ENCODE peak calls at places on chromosomes 7 and 10, in ten cellular contexts. G, Q, R, E, B, H, S, X, M and N are unnamed samples.
A peak's percentile ranks its signal among the peaks of the same experiment; 100 is the strongest.

GRCh38 chr7:16063241-16063640 is 358.1 kb downstream of the CRPPA start:
- DNase-seq in Q (no peak), E (no peak), B (no peak), M (no peak), S (no peak), G (no peak), R (no peak), X (no peak), H (no peak), N (no peak)

GRCh38 chr10:94292448-94293118 is 70.2 kb downstream of the NOC3L start:
- DNase-seq in B (no peak), R (no peak), M (peak; percentile 47), S (peak; percentile 49), Q (no peak), H (no peak), X (no peak), G (no peak), E (peak; percentile 86), N (peak; percentile 44)

GRCh38 chr7:140989068-140989467 is 25.7 kb downstream of the MRPS33 start:
- DNase-seq in G (no peak), R (no peak), X (no peak), S (no peak), Q (no peak), E (no peak), B (no peak), M (no peak), H (no peak), N (no peak)

GRCh38 chr7:37916017-37916672 is 472 bp downstream of the SFRP4 start:
- DNase-seq in R (no peak), X (peak; percentile 4), H (no peak), M (peak; percentile 53), B (peak; percentile 75), Q (no peak), G (no peak), S (no peak), E (no peak), N (no peak)

GRCh38 chr7:28166982-28167715 is 13.4 kb downstream of the JAZF1 start:
- DNase-seq in Q (no peak), H (no peak), G (no peak), M (no peak), B (no peak), X (no peak), E (peak; percentile 64), R (no peak), S (no peak), N (peak; percentile 84)

GRCh38 chr7:79452032-79452494 is 1.4 kb downstream of the MAGI2 start:
- DNase-seq in X (no peak), G (peak; percentile 90), H (peak; percentile 97), Q (peak; percentile 51), M (peak; percentile 66), S (no peak), E (peak; percentile 74), R (peak; percentile 53), B (peak; percentile 94), N (peak; percentile 92)

GRCh38 chr10:6204063-6204340 is 1.3 kb downstream of the PFKFB3 start:
- DNase-seq in H (peak; percentile 73), S (no peak), B (no peak), X (peak; percentile 60), R (no peak), M (peak; percentile 54), E (no peak), G (no peak), Q (no peak), N (no peak)

GRCh38 chr7:2301510-2301860 is 12.8 kb downstream of the SNX8 start:
- DNase-seq in R (no peak), B (no peak), S (no peak), M (no peak), X (no peak), H (no peak), E (peak; percentile 25), G (no peak), Q (no peak), N (no peak)

GRCh38 chr7:91789086-91789485 is 91.4 kb downstream of the MTERF1 start:
- DNase-seq in S (no peak), E (peak; percentile 24), R (no peak), Q (no peak), G (no peak), X (no peak), H (no peak), M (no peak), B (no peak), N (no peak)

GRCh38 chr7:91787923-91788322 is 92.6 kb downstream of the MTERF1 start:
- DNase-seq in Q (no peak), B (no peak), E (no peak), M (no peak), H (no peak), R (no peak), G (no peak), S (no peak), X (no peak), N (no peak)

GRCh38 chr7:91789558-91789957 is 90.9 kb downstream of the MTERF1 start:
- DNase-seq in X (no peak), G (no peak), B (no peak), Q (no peak), E (peak; percentile 60), S (no peak), M (no peak), R (no peak), H (no peak), N (no peak)

GRCh38 chr7:91780526-91780925 is 100.0 kb downstream of the MTERF1 start:
- DNase-seq in G (no peak), H (no peak), M (no peak), S (no peak), E (no peak), R (no peak), X (no peak), Q (no peak), B (no peak), N (no peak)

GRCh38 chr7:91784469-91784868 is 96.0 kb downstream of the MTERF1 start:
- DNase-seq in H (no peak), X (no peak), S (peak; percentile 7), Q (no peak), E (peak; percentile 69), R (peak; percentile 8), B (no peak), M (no peak), G (peak; percentile 26), N (peak; percentile 53)
- TF ChIP-seq CTCF in H (peak; percentile 21), X (no peak), S (peak; percentile 5), Q (peak; percentile 64), E (peak; percentile 57), R (peak; percentile 34), B (peak; percentile 8), M (peak; percentile 36), G (peak; percentile 60), N (peak; percentile 39)

DNA sequence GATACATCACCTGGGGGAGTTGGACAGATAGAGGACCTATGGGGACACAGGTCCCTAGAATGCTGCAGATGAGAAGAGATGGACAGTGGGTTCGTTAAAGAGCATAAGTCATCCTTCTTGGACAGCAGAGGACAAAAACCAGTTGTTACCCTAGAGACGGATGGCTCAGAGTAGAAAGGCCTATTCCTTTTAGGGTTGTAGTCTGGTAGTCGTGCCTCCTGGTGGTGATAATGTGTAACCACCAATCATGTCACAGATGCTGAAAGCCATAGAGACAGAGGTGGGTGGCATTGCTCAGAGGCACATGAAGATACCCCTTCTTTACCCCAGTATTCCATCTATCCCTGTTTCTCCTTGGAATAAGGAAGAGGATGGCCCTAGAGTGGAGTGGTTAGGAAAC is 554.6 kb downstream of the SORCS1 start:
- DNase-seq in X (no peak), G (no peak), E (no peak), B (no peak), R (no peak), M (no peak), Q (no peak), H (no peak), S (no peak), N (no peak)
- TF ChIP-seq CTCF in X (no peak), G (no peak), E (peak; percentile 16), B (no peak), R (no peak), M (no peak), Q (no peak), H (no peak), S (no peak), N (peak; percentile 23)

GRCh38 chr10:90589825-90590224 is 268.0 kb downstream of the HTR7 start:
- DNase-seq in Q (no peak), M (no peak), B (no peak), R (no peak), X (no peak), E (no peak), H (no peak), G (no peak), S (no peak), N (no peak)

GRCh38 chr10:90587561-90587960 is 270.3 kb downstream of the HTR7 start:
- DNase-seq in X (no peak), G (no peak), Q (no peak), M (no peak), E (no peak), S (no peak), B (no peak), R (no peak), H (no peak), N (peak; percentile 65)

GRCh38 chr10:90588222-90588621 is 269.6 kb downstream of the HTR7 start:
- DNase-seq in H (no peak), S (no peak), B (no peak), Q (no peak), M (no peak), G (no peak), E (no peak), X (no peak), R (no peak), N (no peak)

GRCh38 chr10:90591629-90592028 is 266.2 kb downstream of the HTR7 start:
- DNase-seq in B (no peak), E (no peak), Q (no peak), M (no peak), G (no peak), R (no peak), S (no peak), X (no peak), H (no peak), N (no peak)

GRCh38 chr10:90592903-90593302 is 264.9 kb downstream of the HTR7 start:
- DNase-seq in H (no peak), Q (peak; percentile 23), R (peak; percentile 51), X (peak; percentile 38), G (peak; percentile 12), B (peak; percentile 61), E (no peak), S (no peak), M (peak; percentile 23), N (peak; percentile 91)
- TF ChIP-seq CTCF in H (no peak), Q (peak; percentile 82), R (peak; percentile 78), X (no peak), G (peak; percentile 17), B (no peak), E (no peak), S (peak; percentile 69), M (peak; percentile 34), N (peak; percentile 83)

GRCh38 chr7:107902381-107902780 is 11.4 kb downstream of the DLD start:
- DNase-seq in M (no peak), G (no peak), B (no peak), R (no peak), S (no peak), H (no peak), E (peak; percentile 25), Q (no peak), X (no peak), N (no peak)

GRCh38 chr7:107911981-107912380 is 21.0 kb downstream of the DLD start:
- DNase-seq in R (no peak), E (no peak), H (no peak), S (no peak), Q (no peak), G (no peak), X (no peak), B (no peak), M (no peak), N (no peak)

GRCh38 chr7:107909445-107909844 is 18.5 kb downstream of the DLD start:
- DNase-seq in G (no peak), B (no peak), R (no peak), X (no peak), H (no peak), Q (no peak), S (no peak), E (no peak), M (no peak), N (no peak)

GRCh38 chr7:107907790-107908189 is 16.8 kb downstream of the DLD start:
- DNase-seq in S (no peak), H (no peak), R (no peak), E (peak; percentile 57), X (no peak), G (no peak), B (no peak), Q (no peak), M (no peak), N (no peak)
- TF ChIP-seq CTCF in S (no peak), H (no peak), R (no peak), E (no peak), X (no peak), G (no peak), B (no peak), Q (no peak), M (no peak), N (no peak)